ENCODE peak calls at places on chromosomes 2 and 18, in four cellular contexts. One of them, this sample, is unnamed.
A peak's percentile ranks its signal among the peaks of the same experiment; 100 is the strongest.

GRCh38 chr18:69957071-69957620 is 9.5 kb upstream of the CD226 start:
- DNase-seq in islet precursor cell: no peak
- DNase-seq in kidney: no peak
- DNase-seq in fibroblast of lung: no peak
- DNase-seq in this sample: no peak

GRCh38 chr18:53458944-53459580 is 765.4 kb downstream of the MBD2 start:
- DNase-seq in islet precursor cell: no peak
- DNase-seq in kidney: no peak
- DNase-seq in fibroblast of lung: peak; percentile 14
- DNase-seq in this sample: no peak

GRCh38 chr2:48423376-48423775 is 106.6 kb upstream of the STON1 start:
- DNase-seq in islet precursor cell: no peak
- DNase-seq in kidney: no peak
- DNase-seq in fibroblast of lung: peak; percentile 85
- DNase-seq in this sample: no peak

GRCh38 chr2:212548459-212548815 is 9.8 kb upstream of the ERBB4 start:
- DNase-seq in islet precursor cell: no peak
- DNase-seq in kidney: no peak
- DNase-seq in fibroblast of lung: peak; percentile 34
- DNase-seq in this sample: no peak

GRCh38 chr2:27715318-27716165 is 51.9 kb downstream of the SLC4A1AP start:
- DNase-seq in islet precursor cell: peak; percentile 74
- DNase-seq in kidney: peak; percentile 84
- DNase-seq in fibroblast of lung: peak; percentile 73
- DNase-seq in this sample: peak; percentile 38

GRCh38 chr2:141316103-141316502 is 814.7 kb downstream of the LRP1B start:
- DNase-seq in islet precursor cell: no peak
- DNase-seq in kidney: no peak
- DNase-seq in fibroblast of lung: no peak
- DNase-seq in this sample: no peak

GRCh38 chr2:9055471-9055870 is 52.0 kb upstream of the MBOAT2 start:
- DNase-seq in islet precursor cell: no peak
- DNase-seq in kidney: no peak
- DNase-seq in fibroblast of lung: no peak
- DNase-seq in this sample: no peak

GRCh38 chr2:199458017-199458805 is 472 bp upstream of the SATB2 start:
- DNase-seq in islet precursor cell: peak; percentile 75
- DNase-seq in kidney: peak; percentile 78
- DNase-seq in fibroblast of lung: peak; percentile 63
- DNase-seq in this sample: peak; percentile 59

GRCh38 chr2:201441409-201441808 is 9.8 kb downstream of the TRAK2 start:
- DNase-seq in islet precursor cell: no peak
- DNase-seq in kidney: no peak
- DNase-seq in fibroblast of lung: no peak
- DNase-seq in this sample: no peak